ENCODE peak calls at places on chromosome 4, in nine cellular contexts. F is stomach, E is HepG2, J is heart left ventricle, U is spleen, Q is HCT116, K is H54, D is tibial nerve, M is H1. R is an unnamed sample.

GRCh38 chr4:165293927-165294649 is 33.4 kb upstream of the MSMO1 start:
- DNase-seq in F (no peak), E (no peak), J (no peak), U (no peak), Q (no peak), K (no peak), D (no peak), M (no peak), R (no peak)

GRCh38 chr4:70632028-70632427 is 3.5 kb downstream of the ENAM start:
- DNase-seq in F (no peak), E (no peak), J (no peak), U (no peak), Q (peak), K (no peak), D (no peak), M (no peak), R (no peak)

GRCh38 chr4:118842055-118842454 is 6.1 kb upstream of the SEC24D start:
- DNase-seq in F (no peak), E (no peak), J (no peak), U (no peak), Q (peak), K (no peak), D (no peak), M (no peak), R (no peak)

GRCh38 chr4:153216546-153216945 is 12.3 kb downstream of the TRIM2 start:
- DNase-seq in F (no peak), E (no peak), J (no peak), U (no peak), Q (no peak), K (no peak), D (no peak), M (no peak), R (no peak)

GRCh38 chr4:70855464-70855863 is 15.8 kb upstream of the GRSF1 start:
- DNase-seq in F (no peak), E (no peak), J (no peak), U (no peak), Q (no peak), K (no peak), D (no peak), M (no peak), R (peak)

GRCh38 chr4:150849016-150849415 is 166.1 kb downstream of the LRBA start:
- DNase-seq in F (no peak), E (no peak), J (no peak), U (no peak), Q (no peak), K (peak), D (no peak), M (no peak), R (no peak)

GRCh38 chr4:182576609-182577289 is 333.5 kb downstream of the TENM3 start:
- DNase-seq in F (no peak), E (no peak), J (no peak), U (no peak), Q (no peak), K (no peak), D (no peak), M (no peak), R (no peak)

GRCh38 chr4:27861802-27862201 is 1001.2 kb downstream of the STIM2 start:
- DNase-seq in F (no peak), E (no peak), J (no peak), U (no peak), Q (no peak), K (no peak), D (no peak), M (no peak), R (no peak)

GRCh38 chr4:138560448-138560847 is 318.3 kb upstream of the SLC7A11 start:
- DNase-seq in F (no peak), E (no peak), J (no peak), U (peak), Q (no peak), K (no peak), D (no peak), M (peak), R (no peak)

GRCh38 chr4:60724623-60725022 is 475.5 kb upstream of the ADGRL3 start:
- DNase-seq in F (no peak), E (no peak), J (peak), U (no peak), Q (no peak), K (peak), D (no peak), M (no peak), R (no peak)

GRCh38 chr4:87669373-87669772 is 19.3 kb downstream of the DMP1 start:
- DNase-seq in F (no peak), E (no peak), J (no peak), U (no peak), Q (no peak), K (no peak), D (no peak), M (no peak), R (no peak)

GRCh38 chr4:47011189-47011518 is 17.8 kb upstream of the GABRA4 start:
- DNase-seq in F (no peak), E (no peak), J (no peak), U (no peak), Q (no peak), K (no peak), D (no peak), M (no peak), R (no peak)

GRCh38 chr4:182745268-182745667 is 171.9 kb downstream of the DCTD start:
- DNase-seq in F (no peak), E (no peak), J (no peak), U (no peak), Q (no peak), K (no peak), D (no peak), M (no peak), R (peak)

GRCh38 chr4:120066182-120066524 is 495 bp downstream of the MAD2L1 start:
- DNase-seq in F (no peak), E (peak), J (no peak), U (no peak), Q (no peak), K (no peak), D (no peak), M (no peak), R (peak)

GRCh38 chr4:120070191-120070590 is 3.5 kb upstream of the MAD2L1 start:
- DNase-seq in F (no peak), E (no peak), J (no peak), U (no peak), Q (no peak), K (no peak), D (no peak), M (no peak), R (no peak)

GRCh38 chr4:120062663-120063195 is 3.9 kb downstream of the MAD2L1 start:
- DNase-seq in F (no peak), E (no peak), J (no peak), U (no peak), Q (no peak), K (no peak), D (no peak), M (no peak), R (no peak)

GRCh38 chr4:120064887-120065286 is 1.8 kb downstream of the MAD2L1 start:
- DNase-seq in F (no peak), E (no peak), J (no peak), U (no peak), Q (no peak), K (no peak), D (no peak), M (no peak), R (peak)

DNA sequence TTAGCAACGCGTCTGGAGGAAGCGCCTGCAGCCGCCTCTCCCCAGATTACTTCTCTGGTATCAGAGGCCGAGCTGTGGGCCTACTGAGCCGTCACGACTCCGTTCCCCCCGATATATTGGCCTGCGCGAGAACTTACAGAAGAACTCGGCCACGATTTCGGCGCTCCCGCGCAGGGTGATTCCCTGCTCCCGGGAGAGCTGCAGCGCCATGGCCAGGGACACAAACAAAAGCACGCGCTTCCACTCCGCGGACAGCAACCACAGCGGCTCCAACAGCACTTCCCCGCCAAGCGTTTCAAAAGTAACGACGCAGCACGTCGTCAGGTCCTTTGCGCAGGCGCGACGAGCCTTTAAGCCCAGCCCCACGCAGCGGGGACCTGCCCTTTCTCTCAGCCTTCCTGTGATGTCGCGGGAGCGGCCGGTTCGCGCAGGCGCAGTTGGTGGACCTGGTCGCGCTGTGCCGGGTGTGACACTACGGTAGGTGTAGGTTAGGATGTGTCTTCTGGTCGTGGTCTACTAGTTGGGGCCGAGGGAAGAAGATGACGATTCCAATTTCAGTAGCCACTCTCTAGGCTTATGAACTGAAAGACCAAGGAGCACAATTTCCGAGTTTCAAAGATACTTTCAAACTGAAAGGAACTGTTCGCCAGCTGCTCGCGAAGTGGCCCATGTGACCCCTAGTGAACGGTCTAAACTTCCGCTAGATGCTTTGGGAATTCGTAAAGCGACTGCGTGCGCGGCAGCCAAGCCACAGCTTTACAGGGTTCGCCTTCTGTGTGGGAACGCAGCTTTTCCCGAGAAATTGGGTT is at the start of gene MAD2L1:
- DNase-seq in F (peak), E (peak), J (peak), U (peak), Q (peak), K (peak), D (peak), M (peak), R (peak)
- TF ChIP-seq POLR2A in F (peak), E (peak), J (peak), U (peak), Q (peak), K (peak), D (peak), M (peak), R (peak)

DNA sequence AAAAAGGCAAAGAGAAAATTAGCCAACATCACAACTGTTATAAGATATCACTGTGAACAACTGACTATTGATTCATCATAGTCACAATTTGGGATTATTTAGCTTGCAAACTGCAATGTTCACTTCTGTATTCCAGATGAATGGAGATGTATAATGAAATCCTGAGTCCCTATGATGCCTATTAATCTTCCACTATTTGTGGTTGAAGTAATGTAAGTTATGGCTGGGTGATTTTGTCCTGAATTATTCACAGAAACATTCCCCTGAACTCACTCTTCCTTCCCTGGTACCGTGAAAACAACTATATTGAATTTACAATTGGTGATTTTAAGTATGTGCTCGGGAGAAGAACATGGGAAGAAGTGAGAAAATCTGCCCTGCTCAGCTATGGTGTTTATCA is 50.8 kb upstream of the NPFFR2 start:
- DNase-seq in F (no peak), E (no peak), J (no peak), U (no peak), Q (no peak), K (no peak), D (no peak), M (no peak), R (no peak)
- TF ChIP-seq POLR2A in F (no peak), E (no peak), J (no peak), U (no peak), Q (no peak), K (no peak), D (no peak), M (no peak), R (no peak)

GRCh38 chr4:13285336-13285735 is 198.8 kb downstream of the RAB28 start:
- DNase-seq in F (no peak), E (no peak), J (no peak), U (no peak), Q (no peak), K (no peak), D (no peak), M (no peak), R (no peak)
- TF ChIP-seq POLR2A in F (no peak), E (no peak), J (no peak), U (no peak), Q (no peak), K (no peak), D (no peak), M (no peak), R (no peak)

GRCh38 chr4:2742823-2743517 is 13.2 kb downstream of the TNIP2 start:
- DNase-seq in F (no peak), E (no peak), J (no peak), U (no peak), Q (no peak), K (no peak), D (no peak), M (no peak), R (no peak)
- TF ChIP-seq POLR2A in F (no peak), E (no peak), J (no peak), U (no peak), Q (no peak), K (no peak), D (no peak), M (no peak), R (no peak)